ENCODE peak calls at places on chromosomes 1 and 21, in five cellular contexts. N is NCI-H82, S is NCI-H1436, J is Kasumi-1, X is natural killer cell. Z is an unnamed sample.

GRCh38 chr21:29078884-29079765 is 5.7 kb upstream of the CCT8 start:
- DNase-seq in N (peak; percentile 67), S (no peak), J (peak; percentile 84), X (no peak), Z (no peak)

GRCh38 chr1:231423648-231424047 is 1.6 kb upstream of the EGLN1 start:
- DNase-seq in N (no peak), S (peak; percentile 23), J (no peak), X (no peak), Z (no peak)

GRCh38 chr1:172658871-172659453 is at the start of gene FASLG:
- DNase-seq in N (no peak), S (no peak), J (no peak), X (peak; percentile 58), Z (no peak)

GRCh38 chr1:24893431-24893830 is 36.6 kb downstream of the RUNX3 start:
- DNase-seq in N (no peak), S (no peak), J (no peak), X (no peak), Z (no peak)

GRCh38 chr1:226662704-226663326 is 76.3 kb downstream of the ITPKB start:
- DNase-seq in N (peak; percentile 32), S (no peak), J (peak; percentile 82), X (peak; percentile 80), Z (no peak)

GRCh38 chr1:67713071-67713806 is 28.2 kb downstream of the GADD45A start:
- DNase-seq in N (peak; percentile 70), S (peak; percentile 75), J (no peak), X (no peak), Z (peak; percentile 97)

GRCh38 chr1:184222561-184223157 is 164.2 kb upstream of the C1orf21 start:
- DNase-seq in N (peak; percentile 74), S (peak; percentile 1), J (peak; percentile 69), X (peak; percentile 39), Z (peak; percentile 50)

GRCh38 chr1:81428998-81429397 is 371.7 kb upstream of the ADGRL2 start:
- DNase-seq in N (no peak), S (no peak), J (no peak), X (no peak), Z (no peak)

GRCh38 chr1:97331165-97331564 is 589.7 kb downstream of the DPYD start:
- DNase-seq in N (no peak), S (no peak), J (no peak), X (no peak), Z (no peak)

GRCh38 chr1:154750681-154751665 is 119.1 kb downstream of the KCNN3 start:
- DNase-seq in N (no peak), S (no peak), J (no peak), X (peak; percentile 12), Z (no peak)

GRCh38 chr1:150257624-150258274 is at the start of gene CA14:
- DNase-seq in N (peak; percentile 52), S (no peak), J (no peak), X (no peak), Z (peak; percentile 45)

GRCh38 chr1:29964718-29965533 is 728.6 kb downstream of the PTPRU start:
- DNase-seq in N (peak; percentile 51), S (peak; percentile 60), J (no peak), X (no peak), Z (peak; percentile 41)

GRCh38 chr1:10353282-10353681 is 45.6 kb upstream of the PGD start:
- DNase-seq in N (no peak), S (no peak), J (no peak), X (no peak), Z (no peak)

GRCh38 chr1:180503274-180503862 is 991 bp upstream of the ACBD6 start:
- DNase-seq in N (peak; percentile 45), S (no peak), J (peak; percentile 56), X (no peak), Z (peak; percentile 84)